ENCODE peak calls at places on chromosome 9, in four cellular contexts. Y is HEK293T; L is stimulated activated CD8-positive, alpha-beta memory T cell treated with anti-CD3 and anti-CD28 coated beads, Interleukin-4, amount 100 ng/mL, for 48 hours; B is DMS53. X is an unnamed sample.

GRCh38 chr9:109975574-109976327 is 195.8 kb downstream of the PALM2AKAP2 start:
- DNase-seq in Y (no peak), L (no peak), B (no peak), X (no peak)

GRCh38 chr9:130498298-130498917 is 53.6 kb downstream of the ASS1 start:
- DNase-seq in Y (no peak), L (no peak), B (peak; percentile 49), X (no peak)

GRCh38 chr9:107367727-107368502 is 84.8 kb downstream of the RAD23B start:
- DNase-seq in Y (no peak), L (no peak), B (no peak), X (no peak)

GRCh38 chr9:113369583-113370140 is 7.1 kb downstream of the HDHD3 start:
- DNase-seq in Y (no peak), L (no peak), B (no peak), X (no peak)

GRCh38 chr9:137456061-137456863 is 2.9 kb downstream of the NSMF start:
- DNase-seq in Y (no peak), L (no peak), B (no peak), X (peak; percentile 45)

GRCh38 chr9:131092548-131093440 is 3.5 kb upstream of the AIF1L start:
- DNase-seq in Y (no peak), L (no peak), B (no peak), X (no peak)

GRCh38 chr9:132768932-132769894 is 98.9 kb downstream of the GTF3C4 start:
- DNase-seq in Y (peak; percentile 37), L (peak; percentile 74), B (peak; percentile 81), X (no peak)

GRCh38 chr9:87592554-87593394 is 95.1 kb downstream of the DAPK1 start:
- DNase-seq in Y (no peak), L (no peak), B (no peak), X (peak; percentile 80)

GRCh38 chr9:123356851-123357747 is 1.1 kb downstream of the CRB2 start:
- DNase-seq in Y (no peak), L (no peak), B (no peak), X (no peak)

GRCh38 chr9:124372038-124372437 is 43.2 kb downstream of the PSMB7 start:
- DNase-seq in Y (no peak), L (no peak), B (no peak), X (no peak)

X was measured in kidney.